ENCODE peak calls at places on chromosomes 13 and 19, in four cellular contexts. P, F, B and Y are unnamed samples.

GRCh38 chr19:16541526-16542044 is 652 bp downstream of the CHERP start:
- DNase-seq in P (peak), F (no peak), B (no peak), Y (no peak)

GRCh38 chr13:51832471-51833152 is 12.4 kb downstream of the TMEM272 start:
- DNase-seq in P (peak), F (peak), B (no peak), Y (no peak)

GRCh38 chr19:44499559-44499958 is 763 bp downstream of the ZNF180 start:
- DNase-seq in P (no peak), F (no peak), B (no peak), Y (no peak)

GRCh38 chr19:37655689-37656491 is 625 bp upstream of the ZFP30 start:
- DNase-seq in P (peak), F (peak), B (peak), Y (peak)

GRCh38 chr13:77480071-77480470 is 55.4 kb upstream of the SCEL start:
- DNase-seq in P (no peak), F (no peak), B (no peak), Y (no peak)

GRCh38 chr13:48431987-48432615 is 19.2 kb upstream of the LPAR6 start:
- DNase-seq in P (no peak), F (no peak), B (no peak), Y (no peak)

GRCh38 chr19:7743425-7743841 is 3.9 kb downstream of the CD209 start:
- DNase-seq in P (no peak), F (no peak), B (no peak), Y (no peak)

GRCh38 chr13:106033634-106034033 is 501.8 kb downstream of the EFNB2 start:
- DNase-seq in P (no peak), F (no peak), B (no peak), Y (no peak)

GRCh38 chr13:77061362-77061761 is 34.4 kb upstream of the FBXL3 start:
- DNase-seq in P (no peak), F (no peak), B (no peak), Y (no peak)

GRCh38 chr13:73417012-73417615 is 358.3 kb downstream of the KLF5 start:
- DNase-seq in P (peak), F (no peak), B (no peak), Y (no peak)

GRCh38 chr19:46271488-46272197 is 25.2 kb upstream of the HIF3A start:
- DNase-seq in P (peak), F (no peak), B (no peak), Y (no peak)

GRCh38 chr19:11848594-11849263 is at the start of gene ZNF439:
- DNase-seq in P (no peak), F (peak), B (peak), Y (peak)

GRCh38 chr19:33408116-33408515 is 34.6 kb downstream of the CEBPG start:
- DNase-seq in P (no peak), F (no peak), B (no peak), Y (no peak)

GRCh38 chr19:56837492-56837891 is 3.0 kb downstream of the PEG3 start:
- DNase-seq in P (no peak), F (no peak), B (no peak), Y (no peak)

GRCh38 chr13:109737606-109738005 is 48.8 kb downstream of the IRS2 start:
- DNase-seq in P (no peak), F (peak), B (no peak), Y (no peak)

GRCh38 chr13:105232403-105232802 is 1303.1 kb downstream of the EFNB2 start:
- DNase-seq in P (no peak), F (no peak), B (no peak), Y (no peak)

GRCh38 chr13:90534617-90535340 is 812.7 kb upstream of the MIR17HG start:
- DNase-seq in P (no peak), F (no peak), B (no peak), Y (no peak)

GRCh38 chr19:39710333-39710890 is 6.1 kb downstream of the LGALS14 start:
- DNase-seq in P (no peak), F (no peak), B (no peak), Y (no peak)

GRCh38 chr13:100478107-100478809 is 110.3 kb downstream of the GGACT start:
- DNase-seq in P (no peak), F (no peak), B (no peak), Y (no peak)

GRCh38 chr13:58991826-58992477 is 1171.8 kb downstream of the DIAPH3 start:
- DNase-seq in P (no peak), F (no peak), B (no peak), Y (no peak)

GRCh38 chr13:74026753-74027152 is 107.5 kb downstream of the KLF12 start:
- DNase-seq in P (peak), F (peak), B (no peak), Y (no peak)

GRCh38 chr13:66410314-66410713 is 819.8 kb downstream of the PCDH9 start:
- DNase-seq in P (no peak), F (no peak), B (no peak), Y (no peak)

GRCh38 chr19:42052241-42052863 is 17.7 kb downstream of the GRIK5 start:
- DNase-seq in P (no peak), F (no peak), B (peak), Y (peak)